ENCODE peak calls at places on chromosomes 2 and 18, in seven cellular contexts. Q is HepG2, S is GM12878, U is stomach, Y is SK-N-SH, O is suprapubic skin, F is tibial nerve. D is an unnamed sample.

GRCh38 chr2:237500681-237501424 is 13.8 kb downstream of the MLPH start:
- DNase-seq in Q (no peak), S (no peak), U (no peak), Y (peak; percentile 41), O (peak; percentile 58), F (no peak), D (no peak)

GRCh38 chr2:235804676-235805075 is 310.8 kb downstream of the AGAP1 start:
- DNase-seq in Q (no peak), S (no peak), U (no peak), Y (no peak), O (no peak), F (no peak), D (no peak)

GRCh38 chr2:3636586-3637310 is 21.3 kb upstream of the ALLC start:
- DNase-seq in Q (no peak), S (no peak), U (peak; percentile 11), Y (no peak), O (peak; percentile 35), F (no peak), D (peak; percentile 42)

GRCh38 chr2:210955591-210955990 is 399.2 kb downstream of the CPS1 start:
- DNase-seq in Q (peak; percentile 63), S (no peak), U (no peak), Y (no peak), O (no peak), F (no peak), D (no peak)

GRCh38 chr2:24620936-24621335 is 129.9 kb downstream of the NCOA1 start:
- DNase-seq in Q (no peak), S (no peak), U (no peak), Y (no peak), O (no peak), F (no peak), D (no peak)

GRCh38 chr2:8408560-8409460 is 273.0 kb upstream of the ID2 start:
- DNase-seq in Q (no peak), S (peak; percentile 99), U (no peak), Y (no peak), O (no peak), F (no peak), D (no peak)

GRCh38 chr2:183519371-183520056 is 395.3 kb downstream of the NUP35 start:
- DNase-seq in Q (no peak), S (no peak), U (no peak), Y (no peak), O (no peak), F (no peak), D (no peak)

GRCh38 chr2:11914455-11914854 is 168.0 kb downstream of the LPIN1 start:
- DNase-seq in Q (no peak), S (no peak), U (no peak), Y (no peak), O (no peak), F (no peak), D (no peak)

GRCh38 chr2:208122248-208122647 is 2.1 kb downstream of the CRYGD start:
- DNase-seq in Q (no peak), S (no peak), U (no peak), Y (no peak), O (no peak), F (no peak), D (no peak)

GRCh38 chr2:85999131-85999831 is 106.4 kb downstream of the POLR1A start:
- DNase-seq in Q (no peak), S (peak; percentile 77), U (no peak), Y (no peak), O (peak; percentile 46), F (no peak), D (no peak)

GRCh38 chr18:55334875-55335274 is 253.1 kb downstream of the TCF4 start:
- DNase-seq in Q (no peak), S (no peak), U (no peak), Y (no peak), O (no peak), F (peak; percentile 41), D (peak; percentile 71)

GRCh38 chr18:54822872-54823845 is 5.1 kb upstream of the RAB27B start:
- DNase-seq in Q (no peak), S (no peak), U (no peak), Y (no peak), O (no peak), F (no peak), D (no peak)

GRCh38 chr2:68594041-68594440 is 49.3 kb upstream of the PROKR1 start:
- DNase-seq in Q (no peak), S (no peak), U (no peak), Y (no peak), O (no peak), F (no peak), D (no peak)

GRCh38 chr18:46097853-46098615 is at the start of gene ATP5F1A:
- DNase-seq in Q (peak; percentile 77), S (peak; percentile 48), U (peak; percentile 86), Y (peak; percentile 92), O (peak; percentile 91), F (peak; percentile 85), D (peak; percentile 93)

GRCh38 chr2:223994562-223995162 is 37.4 kb downstream of the MRPL44 start:
- DNase-seq in Q (no peak), S (no peak), U (no peak), Y (no peak), O (no peak), F (no peak), D (no peak)

GRCh38 chr2:233563663-233564430 is 2.7 kb downstream of the USP40 start:
- DNase-seq in Q (no peak), S (no peak), U (no peak), Y (no peak), O (no peak), F (no peak), D (no peak)

GRCh38 chr2:9847140-9847539 is 3.9 kb downstream of the TAF1B start:
- DNase-seq in Q (no peak), S (no peak), U (no peak), Y (no peak), O (no peak), F (no peak), D (no peak)

GRCh38 chr2:95025406-95026319 is at the start of gene MAL:
- DNase-seq in Q (no peak), S (no peak), U (peak; percentile 40), Y (peak; percentile 49), O (no peak), F (no peak), D (no peak)

GRCh38 chr2:231187736-231188505 is 10.5 kb upstream of the ARMC9 start:
- DNase-seq in Q (peak; percentile 89), S (no peak), U (peak; percentile 22), Y (peak; percentile 83), O (no peak), F (no peak), D (peak; percentile 62)

GRCh38 chr2:37306024-37306423 is 18.6 kb downstream of the PRKD3 start:
- DNase-seq in Q (no peak), S (no peak), U (no peak), Y (no peak), O (no peak), F (no peak), D (no peak)

GRCh38 chr2:96636772-96637171 is 1.3 kb downstream of the KANSL3 start:
- DNase-seq in Q (no peak), S (no peak), U (no peak), Y (peak; percentile 32), O (no peak), F (no peak), D (no peak)

GRCh38 chr2:239386872-239387445 is 13.9 kb downstream of the HDAC4 start:
- DNase-seq in Q (no peak), S (no peak), U (no peak), Y (no peak), O (no peak), F (no peak), D (no peak)

GRCh38 chr18:7158201-7158600 is 40.6 kb upstream of the LAMA1 start:
- DNase-seq in Q (no peak), S (no peak), U (no peak), Y (no peak), O (no peak), F (no peak), D (peak; percentile 22)

GRCh38 chr2:204967199-204967995 is 422.1 kb downstream of the PARD3B start:
- DNase-seq in Q (no peak), S (no peak), U (no peak), Y (peak; percentile 23), O (no peak), F (no peak), D (no peak)

GRCh38 chr18:35038881-35039491 is 2.2 kb upstream of the MAPRE2 start:
- DNase-seq in Q (no peak), S (no peak), U (no peak), Y (no peak), O (no peak), F (no peak), D (no peak)
- H3K4me1 ChIP-seq in Q (peaks cover 29% of the 10 kb centered on the region), S (peaks cover 9% of the 10 kb centered on the region), U (peaks cover 15% of the 10 kb centered on the region), Y (peaks cover 13% of the 10 kb centered on the region), O (peaks cover 25% of the 10 kb centered on the region), F (no peaks in the 10 kb centered on the region), D (peaks cover 18% of the 10 kb centered on the region)

GRCh38 chr18:3966985-3967856 is 487.9 kb downstream of the DLGAP1 start:
- DNase-seq in Q (no peak), S (no peak), U (no peak), Y (no peak), O (no peak), F (no peak), D (no peak)
- TF ChIP-seq EP300 in Q (no peak), S (no peak), U (no peak), Y (no peak), O (no peak), F (no peak), D (no peak)

DNA sequence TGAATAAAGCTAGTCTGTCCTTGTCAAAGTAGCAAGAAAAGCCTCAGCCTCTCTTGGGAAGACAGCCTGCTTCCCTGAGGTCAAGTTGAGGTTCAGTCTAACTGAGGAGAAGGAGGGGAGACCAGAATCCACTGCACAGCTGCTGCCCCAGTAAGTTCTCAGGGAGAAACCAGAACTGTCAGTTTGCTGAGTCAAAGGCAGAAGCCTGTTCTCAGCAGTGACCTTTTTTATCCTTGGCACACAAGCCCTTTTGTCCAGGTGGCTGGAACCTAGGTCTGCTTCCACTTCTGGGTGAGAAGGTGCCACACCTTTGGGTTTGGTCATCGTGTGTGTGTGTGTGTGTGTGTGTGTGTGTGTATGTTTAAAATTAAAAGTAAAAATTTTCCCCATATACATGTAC is 15.1 kb downstream of the INPP4A start:
- DNase-seq in Q (no peak), S (no peak), U (peak; percentile 33), Y (no peak), O (no peak), F (no peak), D (peak; percentile 55)
- H3K4me1 ChIP-seq in Q (peaks cover 6% of the 10 kb centered on the region), S (peaks cover 85% of the 10 kb centered on the region), U (peaks cover 48% of the 10 kb centered on the region), Y (peaks cover 8% of the 10 kb centered on the region), O (peaks cover 29% of the 10 kb centered on the region), F (no peaks in the 10 kb centered on the region), D (no peaks in the 10 kb centered on the region)

DNA sequence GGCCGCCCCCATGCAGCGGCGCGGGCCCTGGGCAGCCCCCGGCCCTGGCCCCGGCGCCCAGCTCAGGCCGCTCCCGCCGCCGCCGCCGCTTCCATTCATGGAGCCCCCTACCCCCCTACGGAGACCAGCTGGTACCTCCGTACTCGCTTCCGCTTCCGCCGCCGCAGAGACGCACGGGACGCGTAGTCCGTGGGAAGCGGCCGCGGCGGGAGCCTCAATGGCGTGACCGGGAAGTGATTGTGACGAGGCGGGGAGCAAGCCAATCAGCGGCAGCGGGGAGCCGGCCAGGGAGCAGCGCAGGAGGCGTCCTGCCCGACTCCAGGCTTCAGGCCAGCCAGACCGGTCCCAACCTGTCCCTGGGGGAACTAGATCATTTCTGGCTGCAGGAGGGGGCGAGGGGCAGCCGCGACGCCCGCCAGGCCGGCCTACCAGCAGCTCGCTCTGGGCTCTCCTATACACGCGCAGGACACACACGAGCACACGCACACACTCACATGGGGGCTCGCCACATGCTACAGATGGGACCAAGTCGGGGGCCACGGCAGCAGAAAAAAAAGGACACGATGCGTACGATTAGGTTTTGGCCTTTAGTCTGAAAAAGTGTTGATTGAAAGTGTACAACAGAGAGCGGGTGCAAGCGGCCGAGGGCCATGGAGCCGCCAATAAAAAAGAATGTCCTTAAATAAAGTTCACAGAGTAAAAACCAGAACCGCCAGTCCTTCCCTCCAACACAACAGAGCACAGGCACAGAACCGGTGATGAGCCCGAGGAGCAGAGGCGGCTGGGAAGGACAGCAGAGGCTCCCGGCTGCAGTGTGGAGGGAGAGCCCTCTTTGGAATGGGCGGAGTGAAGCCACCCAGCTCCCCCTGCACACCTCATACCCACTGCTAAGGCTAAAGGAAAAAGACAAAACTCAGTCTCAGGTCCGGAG is at the start of gene ZNF513:
- DNase-seq in Q (peak; percentile 63), S (peak; percentile 55), U (peak; percentile 98), Y (peak; percentile 99), O (peak; percentile 98), F (peak; percentile 93), D (peak; percentile 99)
- TF ChIP-seq EP300 in Q (peak; percentile 5), S (no peak), U (peak; percentile 5), Y (no peak), O (no peak), F (peak; percentile 91), D (peak; percentile 29)